ENCODE peak calls at places on chromosome X, in seven cellular contexts. G is MCF 10A; X is SIG-M5; W is NCI-H1105; H is DMS53; T is CD4-positive, alpha-beta T cell; K is A673. V is an unnamed sample.

GRCh38 chrX:70878925-70879324 is 29.6 kb downstream of the TEX11 start:
- DNase-seq in H (no peak), T (no peak), G (no peak), W (no peak), K (no peak), X (no peak), V (no peak)

GRCh38 chrX:19344661-19345060 is 934 bp downstream of the PDHA1 start:
- DNase-seq in T (no peak), X (no peak), H (no peak), K (no peak), W (no peak), G (no peak), V (no peak)

GRCh38 chrX:2967998-2968909 is 38.1 kb upstream of the ARSH start:
- DNase-seq in H (peak; percentile 54), G (peak; percentile 32), K (peak; percentile 51), W (no peak), T (no peak), X (no peak), V (peak; percentile 52)

GRCh38 chrX:41085883-41086626 is 810 bp downstream of the USP9X start:
- DNase-seq in X (no peak), G (peak; percentile 52), T (peak; percentile 28), H (peak; percentile 81), W (peak; percentile 14), K (peak; percentile 57), V (peak; percentile 46)

GRCh38 chrX:103442536-103442901 is 66.2 kb downstream of the BEX3 start:
- DNase-seq in T (no peak), W (no peak), G (peak; percentile 79), H (no peak), K (no peak), X (no peak), V (no peak)

GRCh38 chrX:30657542-30658238 is 4.5 kb downstream of the GK start:
- DNase-seq in W (no peak), X (no peak), G (peak; percentile 36), H (no peak), T (no peak), K (no peak), V (peak; percentile 4)

GRCh38 chrX:15822922-15823321 is 31.7 kb downstream of the AP1S2 start:
- DNase-seq in T (no peak), W (no peak), K (no peak), G (no peak), X (no peak), H (no peak), V (no peak)

GRCh38 chrX:112888916-112889315 is 48.3 kb upstream of the AMOT start:
- DNase-seq in T (no peak), G (no peak), W (no peak), K (no peak), X (no peak), H (no peak), V (no peak)

GRCh38 chrX:118541482-118541881 is 45.9 kb downstream of the DOCK11 start:
- DNase-seq in W (no peak), G (no peak), K (no peak), T (no peak), X (no peak), H (no peak), V (no peak)

GRCh38 chrX:39577976-39578962 is 519.5 kb downstream of the BCOR start:
- DNase-seq in H (no peak), G (no peak), W (no peak), T (peak; percentile 10), K (no peak), X (no peak), V (no peak)

GRCh38 chrX:150062292-150063137 is 124.2 kb upstream of the EOLA2 start:
- DNase-seq in G (peak; percentile 50), X (no peak), H (peak; percentile 80), T (no peak), K (peak; percentile 82), W (peak; percentile 20), V (peak; percentile 91)

GRCh38 chrX:68895339-68896250 is 66.8 kb downstream of the EFNB1 start:
- DNase-seq in T (no peak), X (no peak), G (peak; percentile 68), W (no peak), H (peak; percentile 85), K (peak; percentile 41), V (peak; percentile 4)

GRCh38 chrX:134013092-134013497 is 27.7 kb upstream of the GPC3 start:
- DNase-seq in W (no peak), T (no peak), X (no peak), K (peak; percentile 64), H (peak; percentile 4), G (peak; percentile 30), V (no peak)

GRCh38 chrX:12319955-12320354 is 181.7 kb downstream of the FRMPD4 start:
- DNase-seq in T (no peak), K (no peak), G (no peak), H (no peak), X (no peak), W (no peak), V (no peak)

GRCh38 chrX:77962068-77962902 is 7.2 kb downstream of the PGAM4 start:
- DNase-seq in W (no peak), K (no peak), T (no peak), X (no peak), H (no peak), G (no peak), V (peak; percentile 2)

GRCh38 chrX:154799554-154800348 is 5.5 kb downstream of the MPP1 start:
- DNase-seq in T (no peak), H (peak; percentile 98), W (peak; percentile 98), K (peak; percentile 5), X (no peak), G (peak; percentile 53), V (peak; percentile 17)

GRCh38 chrX:17608898-17609297 is 128.4 kb upstream of the SCML1 start:
- DNase-seq in X (no peak), H (peak; percentile 63), W (peak; percentile 37), K (no peak), G (peak; percentile 79), T (no peak), V (no peak)

GRCh38 chrX:123876177-123876576 is 16.3 kb downstream of the XIAP start:
- DNase-seq in H (peak; percentile 10), K (no peak), G (no peak), T (no peak), W (no peak), X (no peak), V (no peak)

GRCh38 chrX:2242326-2242725 is 258.4 kb downstream of the DHRSX start:
- DNase-seq in K (no peak), T (no peak), H (no peak), W (no peak), X (no peak), G (no peak), V (no peak)

GRCh38 chrX:632391-633042 is 1.9 kb downstream of the SHOX start:
- DNase-seq in W (no peak), K (no peak), X (no peak), H (no peak), T (no peak), G (no peak), V (no peak)

GRCh38 chrX:105837227-105837626 is 14.9 kb downstream of the NRK start:
- DNase-seq in T (no peak), G (peak; percentile 87), K (no peak), X (no peak), H (peak; percentile 42), W (no peak), V (no peak)

GRCh38 chrX:153765138-153766079 is 1.4 kb downstream of the PLXNB3 start:
- DNase-seq in G (no peak), W (no peak), K (no peak), H (no peak), T (no peak), X (no peak), V (peak; percentile 26)

GRCh38 chrX:108439961-108440696 is 491 bp downstream of the COL4A5 start:
- DNase-seq in G (peak; percentile 30), W (no peak), H (peak; percentile 60), T (no peak), K (peak; percentile 1), X (no peak), V (no peak)

GRCh38 chrX:44873415-44874270 is 655 bp downstream of the KDM6A start:
- DNase-seq in G (peak; percentile 65), K (peak; percentile 74), X (no peak), H (peak; percentile 70), T (peak; percentile 61), W (peak; percentile 15), V (peak; percentile 19)

GRCh38 chrX:38768079-38768478 is 33.2 kb upstream of the MID1IP1 start:
- DNase-seq in W (peak; percentile 16), T (no peak), K (peak; percentile 9), H (peak; percentile 59), X (no peak), G (peak; percentile 35), V (no peak)

V was measured in A172.